ENCODE peak calls at places on chromosomes 5 and 9, in nine cellular contexts. O is GM23338, N is GM23248, M is PC-3, S is OCI-LY7, I is hepatocyte, K is SK-N-SH, C is HCT116, F is MM.1S. J is an unnamed sample.

GRCh38 chr5:95284512-95285405 is at the start of gene MCTP1:
- DNase-seq in M (peak; percentile 5), I (peak; percentile 70), C (no peak), F (peak; percentile 16), O (peak; percentile 67), N (peak; percentile 30), S (no peak), K (peak; percentile 60), J (peak; percentile 77)

GRCh38 chr5:56908942-56909293 is 478 bp upstream of the SETD9 start:
- DNase-seq in C (peak; percentile 12), M (no peak), S (no peak), N (no peak), O (no peak), K (no peak), I (no peak), F (no peak), J (no peak)

GRCh38 chr5:174571662-174572397 is 152.6 kb upstream of the MSX2 start:
- DNase-seq in C (peak; percentile 88), K (peak; percentile 45), M (peak; percentile 91), F (no peak), O (peak; percentile 52), N (peak; percentile 76), S (no peak), I (peak; percentile 92), J (peak; percentile 17)

GRCh38 chr9:116361558-116361957 is 208.0 kb downstream of the PAPPA start:
- DNase-seq in O (no peak), I (no peak), N (no peak), F (no peak), C (no peak), S (no peak), M (no peak), K (no peak), J (peak; percentile 16)

GRCh38 chr9:23577611-23578010 is 248.4 kb downstream of the ELAVL2 start:
- DNase-seq in O (no peak), F (no peak), K (no peak), N (no peak), I (no peak), C (no peak), S (no peak), M (peak; percentile 68), J (no peak)

GRCh38 chr9:18743976-18744375 is 270.0 kb downstream of the ADAMTSL1 start:
- DNase-seq in S (no peak), O (no peak), K (no peak), N (peak; percentile 52), F (no peak), M (no peak), I (no peak), C (no peak), J (no peak)

GRCh38 chr5:148912146-148912545 is 85.7 kb downstream of the ADRB2 start:
- DNase-seq in N (peak; percentile 19), S (no peak), K (no peak), F (no peak), O (no peak), M (peak; percentile 56), C (no peak), I (no peak), J (no peak)

GRCh38 chr9:69425402-69425801 is 100.4 kb downstream of the ENTREP1 start:
- DNase-seq in S (no peak), N (no peak), I (no peak), C (no peak), M (peak; percentile 14), K (no peak), F (no peak), O (no peak), J (no peak)

GRCh38 chr9:97668485-97668884 is 28.7 kb downstream of the XPA start:
- DNase-seq in N (no peak), M (no peak), K (no peak), S (no peak), O (no peak), I (no peak), F (no peak), C (no peak), J (no peak)

GRCh38 chr9:78626971-78627370 is 330.0 kb downstream of the PSAT1 start:
- DNase-seq in I (no peak), O (no peak), M (no peak), C (no peak), F (no peak), S (no peak), K (no peak), N (no peak), J (no peak)

GRCh38 chr9:135342206-135343130 is 137.1 kb upstream of the PPP1R26 start:
- DNase-seq in F (no peak), M (no peak), C (no peak), S (no peak), N (no peak), K (no peak), I (no peak), O (no peak), J (no peak)

GRCh38 chr5:135326296-135327240 is 72.5 kb downstream of the MACROH2A1 start:
- DNase-seq in K (no peak), O (peak; percentile 63), S (no peak), I (no peak), N (peak; percentile 67), C (no peak), F (no peak), M (no peak), J (no peak)
- H3K4me1 ChIP-seq in K (no peaks in the 10 kb centered on the region), O (no peaks in the 10 kb centered on the region), S (no peaks in the 10 kb centered on the region), I (peaks cover 27% of the 10 kb centered on the region), N (no peaks in the 10 kb centered on the region), C (peaks cover 12% of the 10 kb centered on the region), F (no peaks in the 10 kb centered on the region), M (peaks cover 22% of the 10 kb centered on the region), J (no peaks in the 10 kb centered on the region)

GRCh38 chr5:106956901-106957300 is 713.8 kb downstream of the EFNA5 start:
- DNase-seq in F (no peak), I (no peak), K (no peak), M (no peak), O (no peak), C (no peak), S (no peak), N (no peak), J (no peak)
- TF ChIP-seq EZH2phosphoT487 in F (no peak), I (no peak), K (no peak), M (no peak), O (no peak), C (no peak), S (no peak), N (no peak), J (no peak)

DNA sequence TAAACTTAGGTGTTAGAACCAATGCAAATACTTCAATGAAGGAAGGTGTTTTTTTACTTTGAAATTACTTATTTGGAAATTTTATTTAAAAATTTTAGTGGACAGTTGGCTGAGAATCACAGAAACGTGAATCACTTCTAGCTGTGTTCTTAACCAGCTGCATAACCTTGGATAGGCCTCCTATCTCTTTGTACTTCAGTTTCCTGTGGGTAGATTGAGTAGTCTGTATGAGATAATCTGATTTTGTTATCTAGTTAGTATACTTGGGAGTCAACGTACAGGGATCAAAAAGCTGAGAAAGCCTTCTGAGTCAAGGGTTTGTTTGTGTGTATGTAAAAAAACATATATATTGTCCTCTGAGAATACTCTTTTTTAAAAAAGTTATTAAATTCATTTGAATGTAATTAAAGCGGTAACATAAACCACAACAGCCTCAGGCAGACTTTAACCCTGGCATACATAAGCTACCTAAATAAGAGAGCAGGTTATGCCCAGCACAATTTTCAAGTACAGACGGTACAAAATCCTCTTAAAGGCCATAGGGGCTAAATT is 38.1 kb upstream of the ZCCHC7 start:
- DNase-seq in M (no peak), I (no peak), K (no peak), C (no peak), O (no peak), S (peak; percentile 63), N (peak; percentile 25), F (no peak), J (no peak)
- H3K79me2 ChIP-seq in M (peaks cover 53% of the 10 kb centered on the region), I (peaks cover 46% of the 10 kb centered on the region), K (peaks cover 70% of the 10 kb centered on the region), C (peaks cover 43% of the 10 kb centered on the region), O (peaks cover 57% of the 10 kb centered on the region), S (peaks cover 94% of the 10 kb centered on the region), N (peaks cover 75% of the 10 kb centered on the region), F (peaks cover 50% of the 10 kb centered on the region), J (peaks cover 49% of the 10 kb centered on the region)

DNA sequence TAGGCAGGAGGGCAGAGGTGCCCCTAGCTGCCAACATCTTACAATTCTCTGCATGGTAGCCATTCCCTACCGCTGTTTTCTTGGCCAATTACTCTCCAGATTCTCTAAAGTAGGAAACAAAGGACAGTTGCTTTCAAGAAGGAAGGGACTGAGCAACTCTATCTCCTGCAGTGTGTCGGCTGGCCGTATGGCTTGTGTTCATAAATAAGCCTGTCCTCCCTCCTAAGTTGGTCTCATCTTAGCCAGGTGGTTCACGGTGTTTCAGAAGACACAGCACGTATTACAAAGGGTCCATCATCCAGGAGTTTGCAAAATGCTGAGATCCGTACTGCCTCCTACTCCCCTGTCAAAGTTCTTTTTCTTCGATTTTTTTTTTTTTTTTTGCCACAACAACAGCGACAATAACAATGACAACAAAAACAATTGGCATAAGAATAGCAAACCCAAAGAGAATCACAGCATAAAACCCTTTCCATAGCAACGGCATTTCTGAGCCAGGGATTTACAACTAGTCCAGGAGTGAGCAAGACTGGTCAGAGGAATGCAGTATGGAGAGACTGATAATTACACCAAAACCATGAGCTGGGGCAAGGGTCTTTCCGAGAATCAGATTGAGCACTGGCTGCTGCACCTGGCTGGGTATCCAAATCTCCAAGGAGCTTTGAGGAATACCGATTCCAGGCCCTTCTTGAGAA is 212.8 kb downstream of the SLIT3 start:
- DNase-seq in N (no peak), S (no peak), F (no peak), O (peak; percentile 51), C (no peak), I (no peak), M (no peak), K (no peak), J (peak; percentile 43)
- H3K4me1 ChIP-seq in N (no peaks in the 10 kb centered on the region), S (no peaks in the 10 kb centered on the region), F (no peaks in the 10 kb centered on the region), O (peaks cover 36% of the 10 kb centered on the region), C (no peaks in the 10 kb centered on the region), I (peaks cover 11% of the 10 kb centered on the region), M (no peaks in the 10 kb centered on the region), K (no peaks in the 10 kb centered on the region), J (peaks cover 38% of the 10 kb centered on the region)

DNA sequence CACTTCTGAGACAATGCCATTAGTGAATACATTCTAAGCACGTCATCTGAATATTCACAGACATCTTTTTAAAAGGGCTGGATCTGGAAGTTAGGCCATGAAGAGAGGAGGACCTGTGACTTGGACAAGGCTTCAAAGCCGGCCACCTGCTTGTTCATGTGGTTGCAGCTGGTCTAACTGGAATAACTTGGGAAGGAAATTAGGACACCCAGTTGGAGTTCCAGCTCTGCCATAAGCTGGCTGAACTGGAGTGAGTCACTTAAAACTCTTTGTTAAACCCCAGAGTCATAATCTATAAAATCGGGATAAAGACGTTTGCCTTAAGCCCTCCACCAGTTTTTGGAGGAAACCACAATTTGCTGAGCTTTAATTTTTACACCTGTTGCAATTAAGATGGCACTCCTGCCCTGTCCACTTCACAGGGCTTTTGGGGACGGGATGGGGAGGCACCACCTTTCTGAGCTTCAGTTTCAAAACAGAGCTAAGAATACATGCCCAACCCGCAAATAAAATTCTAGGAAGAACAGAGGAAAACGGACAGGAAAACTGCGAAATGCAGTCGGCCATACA is 536 bp upstream of the STX17 start:
- DNase-seq in S (peak; percentile 9), I (peak; percentile 13), F (no peak), N (peak; percentile 35), O (no peak), C (no peak), K (peak; percentile 3), M (peak; percentile 74), J (no peak)
- TF ChIP-seq EZH2phosphoT487 in S (no peak), I (no peak), F (no peak), N (no peak), O (no peak), C (no peak), K (no peak), M (no peak), J (no peak)

GRCh38 chr5:160011471-160011870 is 2.5 kb downstream of the TTC1 start:
- DNase-seq in C (no peak), O (no peak), S (no peak), M (no peak), K (no peak), N (no peak), I (no peak), F (no peak), J (no peak)
- H3K79me2 ChIP-seq in C (peaks cover 56% of the 10 kb centered on the region), O (peaks cover 49% of the 10 kb centered on the region), S (peaks cover 32% of the 10 kb centered on the region), M (peaks cover 55% of the 10 kb centered on the region), K (peaks cover 72% of the 10 kb centered on the region), N (peaks cover 48% of the 10 kb centered on the region), I (peaks cover 54% of the 10 kb centered on the region), F (peaks cover 46% of the 10 kb centered on the region), J (peaks cover 45% of the 10 kb centered on the region)

GRCh38 chr5:139391570-139392323 is 2.0 kb upstream of the MZB1 start:
- DNase-seq in O (peak; percentile 59), I (no peak), S (peak; percentile 76), K (no peak), C (no peak), F (peak; percentile 42), N (peak; percentile 60), M (peak; percentile 92), J (no peak)
- H3K4me1 ChIP-seq in O (peaks cover 16% of the 10 kb centered on the region), I (peaks cover 8% of the 10 kb centered on the region), S (peaks cover 68% of the 10 kb centered on the region), K (no peaks in the 10 kb centered on the region), C (peaks cover 52% of the 10 kb centered on the region), F (peaks cover 29% of the 10 kb centered on the region), N (peaks cover 4% of the 10 kb centered on the region), M (peaks cover 20% of the 10 kb centered on the region), J (peaks cover 16% of the 10 kb centered on the region)

J was measured in neural progenitor cell.